ENCODE peak calls at places on chromosomes 2 and 18, in six cellular contexts. Q, J, W, D, C and U are unnamed samples.
A peak's percentile ranks its signal among the peaks of the same experiment; 100 is the strongest.

GRCh38 chr18:23752363-23752762 is 63.1 kb downstream of the LAMA3 start:
- DNase-seq in Q (no peak), J (no peak), W (no peak), D (no peak), C (no peak), U (no peak)

GRCh38 chr2:989766-990467 is 39.3 kb downstream of the SNTG2 start:
- DNase-seq in Q (no peak), J (no peak), W (no peak), D (no peak), C (no peak), U (no peak)

GRCh38 chr2:8544168-8544785 is 137.6 kb upstream of the ID2 start:
- DNase-seq in Q (no peak), J (no peak), W (peak; percentile 69), D (no peak), C (no peak), U (no peak)

GRCh38 chr18:23341383-23341782 is 111.7 kb upstream of the RIOK3 start:
- DNase-seq in Q (no peak), J (no peak), W (no peak), D (no peak), C (no peak), U (no peak)

GRCh38 chr18:45962461-45962860 is 4.7 kb downstream of the EPG5 start:
- DNase-seq in Q (no peak), J (peak; percentile 22), W (peak; percentile 80), D (peak; percentile 54), C (no peak), U (peak; percentile 16)

GRCh38 chr2:28475088-28475580 is 20.7 kb upstream of the PLB1 start:
- DNase-seq in Q (no peak), J (no peak), W (no peak), D (no peak), C (no peak), U (no peak)

GRCh38 chr2:80519121-80519643 is 214.6 kb upstream of the LRRTM1 start:
- DNase-seq in Q (no peak), J (no peak), W (no peak), D (no peak), C (no peak), U (no peak)

GRCh38 chr18:36811430-36811829 is 17.4 kb downstream of the TPGS2 start:
- DNase-seq in Q (no peak), J (no peak), W (no peak), D (no peak), C (no peak), U (no peak)

GRCh38 chr2:26768759-26769500 is 4.8 kb downstream of the SLC35F6 start:
- DNase-seq in Q (no peak), J (no peak), W (peak; percentile 45), D (peak; percentile 53), C (no peak), U (no peak)

GRCh38 chr2:164967781-164968228 is 12.5 kb upstream of the SLC38A11 start:
- DNase-seq in Q (no peak), J (no peak), W (peak; percentile 74), D (no peak), C (no peak), U (no peak)

GRCh38 chr2:199804831-199805230 is 46.2 kb downstream of the FTCDNL1 start:
- DNase-seq in Q (no peak), J (no peak), W (no peak), D (no peak), C (no peak), U (no peak)

GRCh38 chr2:225466891-225467604 is 67.5 kb downstream of the NYAP2 start:
- DNase-seq in Q (no peak), J (no peak), W (no peak), D (no peak), C (no peak), U (no peak)

GRCh38 chr2:28970464-28971160 is 10.5 kb upstream of the TOGARAM2 start:
- DNase-seq in Q (no peak), J (no peak), W (no peak), D (no peak), C (no peak), U (no peak)